ENCODE peak calls at places on chromosomes 11 and 22, in seven cellular contexts. One of them, this sample, is unnamed.

GRCh38 chr11:130650456-130651068 is 202.1 kb downstream of the ADAMTS15 start:
- DNase-seq in fibroblast of pulmonary artery: peak
- DNase-seq in astrocyte: peak
- DNase-seq in AG10803: peak
- DNase-seq in Calu3: no peak
- DNase-seq in fibroblast of the aortic adventitia: peak
- DNase-seq in GM13977: no peak
- DNase-seq in this sample: no peak

GRCh38 chr11:12606597-12606996 is 67.6 kb upstream of the TEAD1 start:
- DNase-seq in fibroblast of pulmonary artery: peak
- DNase-seq in astrocyte: peak
- DNase-seq in AG10803: peak
- DNase-seq in Calu3: no peak
- DNase-seq in fibroblast of the aortic adventitia: peak
- DNase-seq in GM13977: no peak
- DNase-seq in this sample: no peak

GRCh38 chr22:31734512-31734911 is 15.4 kb downstream of the PRR14L start:
- DNase-seq in fibroblast of pulmonary artery: peak
- DNase-seq in astrocyte: peak
- DNase-seq in AG10803: peak
- DNase-seq in Calu3: no peak
- DNase-seq in fibroblast of the aortic adventitia: peak
- DNase-seq in GM13977: no peak
- DNase-seq in this sample: no peak

GRCh38 chr11:19512621-19513020 is 200.0 kb upstream of the NAV2 start:
- DNase-seq in fibroblast of pulmonary artery: no peak
- DNase-seq in astrocyte: no peak
- DNase-seq in AG10803: no peak
- DNase-seq in Calu3: no peak
- DNase-seq in fibroblast of the aortic adventitia: peak
- DNase-seq in GM13977: no peak
- DNase-seq in this sample: no peak

GRCh38 chr11:91115116-91115515 is 892.3 kb upstream of the CHORDC1 start:
- DNase-seq in fibroblast of pulmonary artery: no peak
- DNase-seq in astrocyte: no peak
- DNase-seq in AG10803: no peak
- DNase-seq in Calu3: no peak
- DNase-seq in fibroblast of the aortic adventitia: no peak
- DNase-seq in GM13977: no peak
- DNase-seq in this sample: no peak

GRCh38 chr22:46604306-46604690 is 15.9 kb upstream of the GRAMD4 start:
- DNase-seq in fibroblast of pulmonary artery: no peak
- DNase-seq in astrocyte: no peak
- DNase-seq in AG10803: peak
- DNase-seq in Calu3: no peak
- DNase-seq in fibroblast of the aortic adventitia: no peak
- DNase-seq in GM13977: peak
- DNase-seq in this sample: peak

GRCh38 chr22:26778372-26778771 is 121.0 kb downstream of the MIAT start:
- DNase-seq in fibroblast of pulmonary artery: no peak
- DNase-seq in astrocyte: no peak
- DNase-seq in AG10803: no peak
- DNase-seq in Calu3: no peak
- DNase-seq in fibroblast of the aortic adventitia: no peak
- DNase-seq in GM13977: no peak
- DNase-seq in this sample: no peak

GRCh38 chr11:45102810-45103621 is 43.4 kb upstream of the PRDM11 start:
- DNase-seq in fibroblast of pulmonary artery: peak
- DNase-seq in astrocyte: peak
- DNase-seq in AG10803: peak
- DNase-seq in Calu3: peak
- DNase-seq in fibroblast of the aortic adventitia: peak
- DNase-seq in GM13977: peak
- DNase-seq in this sample: peak

GRCh38 chr11:2542406-2542805 is 97.6 kb downstream of the KCNQ1 start:
- DNase-seq in fibroblast of pulmonary artery: no peak
- DNase-seq in astrocyte: no peak
- DNase-seq in AG10803: no peak
- DNase-seq in Calu3: no peak
- DNase-seq in fibroblast of the aortic adventitia: no peak
- DNase-seq in GM13977: no peak
- DNase-seq in this sample: no peak

GRCh38 chr11:118908931-118909618 is 16.7 kb downstream of the BCL9L start:
- DNase-seq in fibroblast of pulmonary artery: peak
- DNase-seq in astrocyte: peak
- DNase-seq in AG10803: peak
- DNase-seq in Calu3: no peak
- DNase-seq in fibroblast of the aortic adventitia: peak
- DNase-seq in GM13977: no peak
- DNase-seq in this sample: no peak

GRCh38 chr11:128399186-128399585 is 188.2 kb downstream of the ETS1 start:
- DNase-seq in fibroblast of pulmonary artery: peak
- DNase-seq in astrocyte: peak
- DNase-seq in AG10803: peak
- DNase-seq in Calu3: no peak
- DNase-seq in fibroblast of the aortic adventitia: peak
- DNase-seq in GM13977: no peak
- DNase-seq in this sample: peak

GRCh38 chr11:5922749-5923426 is 19.2 kb upstream of the OR56A3 start:
- DNase-seq in fibroblast of pulmonary artery: no peak
- DNase-seq in astrocyte: no peak
- DNase-seq in AG10803: no peak
- DNase-seq in Calu3: no peak
- DNase-seq in fibroblast of the aortic adventitia: no peak
- DNase-seq in GM13977: no peak
- DNase-seq in this sample: peak

GRCh38 chr22:25359601-25360261 is 140.3 kb downstream of the CRYBB2 start:
- DNase-seq in fibroblast of pulmonary artery: no peak
- DNase-seq in astrocyte: no peak
- DNase-seq in AG10803: no peak
- DNase-seq in Calu3: no peak
- DNase-seq in fibroblast of the aortic adventitia: no peak
- DNase-seq in GM13977: no peak
- DNase-seq in this sample: no peak

GRCh38 chr22:20388200-20388599 is 5.8 kb upstream of the ZNF74 start:
- DNase-seq in fibroblast of pulmonary artery: no peak
- DNase-seq in astrocyte: no peak
- DNase-seq in AG10803: no peak
- DNase-seq in Calu3: no peak
- DNase-seq in fibroblast of the aortic adventitia: no peak
- DNase-seq in GM13977: no peak
- DNase-seq in this sample: no peak

GRCh38 chr11:65539401-65540289 is 14.8 kb downstream of the SCYL1 start:
- DNase-seq in fibroblast of pulmonary artery: no peak
- DNase-seq in astrocyte: no peak
- DNase-seq in AG10803: no peak
- DNase-seq in Calu3: peak
- DNase-seq in fibroblast of the aortic adventitia: no peak
- DNase-seq in GM13977: peak
- DNase-seq in this sample: no peak

GRCh38 chr11:64101461-64101860 is 64.5 kb downstream of the MACROD1 start:
- DNase-seq in fibroblast of pulmonary artery: no peak
- DNase-seq in astrocyte: no peak
- DNase-seq in AG10803: peak
- DNase-seq in Calu3: no peak
- DNase-seq in fibroblast of the aortic adventitia: no peak
- DNase-seq in GM13977: no peak
- DNase-seq in this sample: no peak

GRCh38 chr11:2782769-2783168 is 83.0 kb upstream of the KCNQ1OT1 start:
- DNase-seq in fibroblast of pulmonary artery: no peak
- DNase-seq in astrocyte: no peak
- DNase-seq in AG10803: no peak
- DNase-seq in Calu3: no peak
- DNase-seq in fibroblast of the aortic adventitia: no peak
- DNase-seq in GM13977: no peak
- DNase-seq in this sample: no peak

GRCh38 chr11:101974255-101974654 is 57.9 kb upstream of the ANGPTL5 start:
- DNase-seq in fibroblast of pulmonary artery: peak
- DNase-seq in astrocyte: no peak
- DNase-seq in AG10803: peak
- DNase-seq in Calu3: no peak
- DNase-seq in fibroblast of the aortic adventitia: peak
- DNase-seq in GM13977: no peak
- DNase-seq in this sample: no peak

GRCh38 chr11:36051235-36052072 is 107.6 kb downstream of the LDLRAD3 start:
- DNase-seq in fibroblast of pulmonary artery: no peak
- DNase-seq in astrocyte: no peak
- DNase-seq in AG10803: no peak
- DNase-seq in Calu3: no peak
- DNase-seq in fibroblast of the aortic adventitia: no peak
- DNase-seq in GM13977: no peak
- DNase-seq in this sample: no peak

GRCh38 chr22:20268350-20269012 is 363 bp upstream of the RTN4R start:
- DNase-seq in fibroblast of pulmonary artery: peak
- DNase-seq in astrocyte: no peak
- DNase-seq in AG10803: peak
- DNase-seq in Calu3: peak
- DNase-seq in fibroblast of the aortic adventitia: peak
- DNase-seq in GM13977: peak
- DNase-seq in this sample: peak

GRCh38 chr11:33692013-33692504 is 8.6 kb downstream of the C11orf91 start:
- DNase-seq in fibroblast of pulmonary artery: peak
- DNase-seq in astrocyte: peak
- DNase-seq in AG10803: peak
- DNase-seq in Calu3: peak
- DNase-seq in fibroblast of the aortic adventitia: peak
- DNase-seq in GM13977: no peak
- DNase-seq in this sample: no peak

GRCh38 chr22:19005905-19006304 is 69.8 kb upstream of the PRODH start:
- DNase-seq in fibroblast of pulmonary artery: no peak
- DNase-seq in astrocyte: no peak
- DNase-seq in AG10803: no peak
- DNase-seq in Calu3: no peak
- DNase-seq in fibroblast of the aortic adventitia: no peak
- DNase-seq in GM13977: no peak
- DNase-seq in this sample: peak

GRCh38 chr22:46105494-46106278 is 44.6 kb upstream of the PPARA start:
- DNase-seq in fibroblast of pulmonary artery: peak
- DNase-seq in astrocyte: peak
- DNase-seq in AG10803: peak
- DNase-seq in Calu3: peak
- DNase-seq in fibroblast of the aortic adventitia: peak
- DNase-seq in GM13977: no peak
- DNase-seq in this sample: no peak

GRCh38 chr11:34274712-34275398 is 83.0 kb downstream of the ABTB2 start:
- DNase-seq in fibroblast of pulmonary artery: peak
- DNase-seq in astrocyte: peak
- DNase-seq in AG10803: peak
- DNase-seq in Calu3: peak
- DNase-seq in fibroblast of the aortic adventitia: peak
- DNase-seq in GM13977: no peak
- DNase-seq in this sample: no peak

GRCh38 chr22:29096736-29097669 is 24.2 kb downstream of the KREMEN1 start:
- DNase-seq in fibroblast of pulmonary artery: no peak
- DNase-seq in astrocyte: no peak
- DNase-seq in AG10803: no peak
- DNase-seq in Calu3: no peak
- DNase-seq in fibroblast of the aortic adventitia: no peak
- DNase-seq in GM13977: no peak
- DNase-seq in this sample: no peak

DNA sequence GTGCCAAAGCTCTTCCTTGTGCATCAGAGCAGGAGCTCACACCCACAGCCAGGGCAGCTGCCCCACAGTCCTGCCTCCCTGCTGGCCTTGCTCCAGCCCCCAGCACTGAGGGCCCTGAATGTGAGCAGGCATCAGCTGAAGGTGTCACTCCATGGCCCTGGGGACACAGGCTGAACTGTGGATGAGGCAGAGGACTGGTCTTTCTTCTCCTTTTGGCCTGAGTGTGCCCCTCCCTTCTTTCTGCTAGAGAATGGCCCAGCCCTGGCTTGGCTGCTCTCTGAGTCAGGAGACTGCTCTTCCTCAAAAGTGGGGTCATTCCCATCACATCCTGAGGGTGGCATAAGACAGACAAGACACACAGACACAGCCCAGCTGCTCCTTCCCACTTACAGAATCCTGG is 16.2 kb downstream of the OTOG start:
- DNase-seq in fibroblast of pulmonary artery: no peak
- DNase-seq in astrocyte: no peak
- DNase-seq in AG10803: no peak
- DNase-seq in Calu3: no peak
- DNase-seq in fibroblast of the aortic adventitia: no peak
- DNase-seq in GM13977: no peak
- DNase-seq in this sample: peak
- TF ChIP-seq CTCF in fibroblast of pulmonary artery: no peak
- TF ChIP-seq CTCF in astrocyte: no peak
- TF ChIP-seq CTCF in AG10803: no peak
- TF ChIP-seq CTCF in Calu3: no peak
- TF ChIP-seq CTCF in fibroblast of the aortic adventitia: no peak
- TF ChIP-seq CTCF in GM13977: no peak
- TF ChIP-seq CTCF in this sample: no peak

GRCh38 chr11:78298216-78298860 is 109.6 kb downstream of the USP35 start:
- DNase-seq in fibroblast of pulmonary artery: no peak
- DNase-seq in astrocyte: peak
- DNase-seq in AG10803: no peak
- DNase-seq in Calu3: no peak
- DNase-seq in fibroblast of the aortic adventitia: no peak
- DNase-seq in GM13977: no peak
- DNase-seq in this sample: no peak
- TF ChIP-seq CTCF in fibroblast of pulmonary artery: no peak
- TF ChIP-seq CTCF in astrocyte: no peak
- TF ChIP-seq CTCF in AG10803: no peak
- TF ChIP-seq CTCF in Calu3: no peak
- TF ChIP-seq CTCF in fibroblast of the aortic adventitia: no peak
- TF ChIP-seq CTCF in GM13977: no peak
- TF ChIP-seq CTCF in this sample: no peak

GRCh38 chr11:67266424-67267187 is at the start of gene GRK2:
- DNase-seq in fibroblast of pulmonary artery: peak
- DNase-seq in astrocyte: no peak
- DNase-seq in AG10803: peak
- DNase-seq in Calu3: peak
- DNase-seq in fibroblast of the aortic adventitia: no peak
- DNase-seq in GM13977: peak
- DNase-seq in this sample: peak

GRCh38 chr11:67268684-67269268 is 2.5 kb downstream of the GRK2 start:
- DNase-seq in fibroblast of pulmonary artery: no peak
- DNase-seq in astrocyte: no peak
- DNase-seq in AG10803: no peak
- DNase-seq in Calu3: no peak
- DNase-seq in fibroblast of the aortic adventitia: no peak
- DNase-seq in GM13977: no peak
- DNase-seq in this sample: no peak

GRCh38 chr11:67265633-67266423 is 445 bp upstream of the GRK2 start:
- DNase-seq in fibroblast of pulmonary artery: peak
- DNase-seq in astrocyte: no peak
- DNase-seq in AG10803: peak
- DNase-seq in Calu3: peak
- DNase-seq in fibroblast of the aortic adventitia: peak
- DNase-seq in GM13977: peak
- DNase-seq in this sample: peak

GRCh38 chr11:67268036-67268683 is 1.9 kb downstream of the GRK2 start:
- DNase-seq in fibroblast of pulmonary artery: no peak
- DNase-seq in astrocyte: no peak
- DNase-seq in AG10803: no peak
- DNase-seq in Calu3: no peak
- DNase-seq in fibroblast of the aortic adventitia: no peak
- DNase-seq in GM13977: peak
- DNase-seq in this sample: peak

GRCh38 chr11:67267188-67268035 is 1.1 kb downstream of the GRK2 start:
- DNase-seq in fibroblast of pulmonary artery: no peak
- DNase-seq in astrocyte: no peak
- DNase-seq in AG10803: no peak
- DNase-seq in Calu3: peak
- DNase-seq in fibroblast of the aortic adventitia: no peak
- DNase-seq in GM13977: no peak
- DNase-seq in this sample: peak
- TF ChIP-seq CTCF in fibroblast of pulmonary artery: no peak
- TF ChIP-seq CTCF in astrocyte: no peak
- TF ChIP-seq CTCF in AG10803: no peak
- TF ChIP-seq CTCF in Calu3: no peak
- TF ChIP-seq CTCF in fibroblast of the aortic adventitia: no peak
- TF ChIP-seq CTCF in GM13977: no peak
- TF ChIP-seq CTCF in this sample: no peak

GRCh38 chr11:3971756-3972404 is 116.4 kb downstream of the STIM1 start:
- DNase-seq in fibroblast of pulmonary artery: no peak
- DNase-seq in astrocyte: no peak
- DNase-seq in AG10803: peak
- DNase-seq in Calu3: no peak
- DNase-seq in fibroblast of the aortic adventitia: peak
- DNase-seq in GM13977: no peak
- DNase-seq in this sample: peak
- TF ChIP-seq CTCF in fibroblast of pulmonary artery: peak
- TF ChIP-seq CTCF in astrocyte: no peak
- TF ChIP-seq CTCF in AG10803: peak
- TF ChIP-seq CTCF in Calu3: no peak
- TF ChIP-seq CTCF in fibroblast of the aortic adventitia: peak
- TF ChIP-seq CTCF in GM13977: peak
- TF ChIP-seq CTCF in this sample: no peak